ENCODE peak calls at places on chromosomes 16 and 17, in nine cellular contexts. One of them, this sample, is unnamed. For H3K4me1, the result is how much of the 10 kb centered on the place peaks cover.

GRCh38 chr17:45221997-45222272 is 250 bp downstream of the FMNL1 start:
- DNase-seq in tibial nerve: no peak
- DNase-seq in H1: no peak
- DNase-seq in esophagus squamous epithelium: no peak
- DNase-seq in cardiac muscle cell: no peak
- DNase-seq in transverse colon: no peak
- DNase-seq in neuronal stem cell: no peak
- DNase-seq in CD8-positive, alpha-beta memory T cell: no peak
- DNase-seq in effector memory CD4-positive, alpha-beta T cell: no peak
- DNase-seq in this sample: no peak

GRCh38 chr17:80307994-80308671 is 47.5 kb downstream of the RNF213 start:
- DNase-seq in tibial nerve: no peak
- DNase-seq in cardiac muscle cell: no peak
- DNase-seq in effector memory CD4-positive, alpha-beta T cell: no peak
- DNase-seq in CD8-positive, alpha-beta memory T cell: no peak
- DNase-seq in transverse colon: no peak
- DNase-seq in esophagus squamous epithelium: no peak
- DNase-seq in H1: no peak
- DNase-seq in neuronal stem cell: no peak
- DNase-seq in this sample: no peak

GRCh38 chr16:4011225-4011939 is 104.9 kb downstream of the ADCY9 start:
- DNase-seq in transverse colon: no peak
- DNase-seq in effector memory CD4-positive, alpha-beta T cell: no peak
- DNase-seq in H1: peak
- DNase-seq in CD8-positive, alpha-beta memory T cell: no peak
- DNase-seq in esophagus squamous epithelium: no peak
- DNase-seq in tibial nerve: no peak
- DNase-seq in cardiac muscle cell: no peak
- DNase-seq in neuronal stem cell: no peak
- DNase-seq in this sample: no peak

GRCh38 chr16:52597772-52598483 is 51.0 kb upstream of the TOX3 start:
- DNase-seq in cardiac muscle cell: no peak
- DNase-seq in tibial nerve: no peak
- DNase-seq in effector memory CD4-positive, alpha-beta T cell: no peak
- DNase-seq in CD8-positive, alpha-beta memory T cell: no peak
- DNase-seq in neuronal stem cell: peak
- DNase-seq in transverse colon: peak
- DNase-seq in esophagus squamous epithelium: no peak
- DNase-seq in H1: peak
- DNase-seq in this sample: no peak

GRCh38 chr17:80649672-80650338 is 105.2 kb downstream of the RPTOR start:
- DNase-seq in transverse colon: no peak
- DNase-seq in effector memory CD4-positive, alpha-beta T cell: peak
- DNase-seq in CD8-positive, alpha-beta memory T cell: no peak
- DNase-seq in esophagus squamous epithelium: no peak
- DNase-seq in H1: peak
- DNase-seq in tibial nerve: peak
- DNase-seq in neuronal stem cell: peak
- DNase-seq in cardiac muscle cell: peak
- DNase-seq in this sample: peak

GRCh38 chr17:57956311-57957119 is 1.3 kb upstream of the CUEDC1 start:
- DNase-seq in cardiac muscle cell: no peak
- DNase-seq in H1: peak
- DNase-seq in neuronal stem cell: no peak
- DNase-seq in CD8-positive, alpha-beta memory T cell: peak
- DNase-seq in esophagus squamous epithelium: no peak
- DNase-seq in effector memory CD4-positive, alpha-beta T cell: peak
- DNase-seq in transverse colon: no peak
- DNase-seq in tibial nerve: no peak
- DNase-seq in this sample: peak

GRCh38 chr17:50123649-50124349 is 6.2 kb downstream of the SAMD14 start:
- DNase-seq in cardiac muscle cell: no peak
- DNase-seq in H1: no peak
- DNase-seq in CD8-positive, alpha-beta memory T cell: no peak
- DNase-seq in transverse colon: no peak
- DNase-seq in neuronal stem cell: no peak
- DNase-seq in esophagus squamous epithelium: no peak
- DNase-seq in effector memory CD4-positive, alpha-beta T cell: no peak
- DNase-seq in tibial nerve: no peak
- DNase-seq in this sample: no peak

GRCh38 chr17:48393271-48393670 is 36.7 kb downstream of the SKAP1 start:
- DNase-seq in neuronal stem cell: no peak
- DNase-seq in transverse colon: no peak
- DNase-seq in esophagus squamous epithelium: no peak
- DNase-seq in H1: no peak
- DNase-seq in CD8-positive, alpha-beta memory T cell: no peak
- DNase-seq in tibial nerve: no peak
- DNase-seq in effector memory CD4-positive, alpha-beta T cell: no peak
- DNase-seq in cardiac muscle cell: no peak
- DNase-seq in this sample: no peak

GRCh38 chr16:85416267-85417109 is 196.6 kb upstream of the GSE1 start:
- DNase-seq in effector memory CD4-positive, alpha-beta T cell: peak
- DNase-seq in CD8-positive, alpha-beta memory T cell: peak
- DNase-seq in tibial nerve: no peak
- DNase-seq in neuronal stem cell: no peak
- DNase-seq in cardiac muscle cell: peak
- DNase-seq in transverse colon: peak
- DNase-seq in esophagus squamous epithelium: no peak
- DNase-seq in H1: peak
- DNase-seq in this sample: peak

GRCh38 chr16:2273484-2273883 is 5.6 kb upstream of the RNPS1 start:
- DNase-seq in esophagus squamous epithelium: no peak
- DNase-seq in CD8-positive, alpha-beta memory T cell: no peak
- DNase-seq in transverse colon: no peak
- DNase-seq in H1: no peak
- DNase-seq in effector memory CD4-positive, alpha-beta T cell: no peak
- DNase-seq in cardiac muscle cell: no peak
- DNase-seq in tibial nerve: no peak
- DNase-seq in neuronal stem cell: no peak
- DNase-seq in this sample: no peak

DNA sequence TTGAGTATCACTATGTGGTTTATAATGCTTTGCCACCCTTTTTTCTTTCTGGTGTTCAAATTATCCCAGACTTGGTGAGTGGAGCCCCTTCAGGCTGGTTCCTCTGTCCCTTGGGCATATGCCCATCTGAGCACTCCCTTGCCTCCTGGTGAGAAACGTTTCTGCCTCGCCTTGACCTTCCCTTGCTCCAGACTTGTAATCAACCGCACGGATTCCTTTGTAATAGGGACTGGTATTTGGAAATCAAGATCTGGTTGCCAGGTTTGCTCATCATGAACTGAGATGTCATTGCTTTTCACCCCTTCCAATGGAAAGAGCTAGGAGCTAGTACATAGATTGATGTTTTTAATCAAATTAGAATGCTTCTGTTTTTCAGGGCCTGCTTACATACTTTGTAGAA is 43.7 kb downstream of the SEC14L1 start:
- DNase-seq in esophagus squamous epithelium: no peak
- DNase-seq in neuronal stem cell: no peak
- DNase-seq in effector memory CD4-positive, alpha-beta T cell: no peak
- DNase-seq in H1: no peak
- DNase-seq in transverse colon: no peak
- DNase-seq in CD8-positive, alpha-beta memory T cell: no peak
- DNase-seq in tibial nerve: no peak
- DNase-seq in cardiac muscle cell: no peak
- DNase-seq in this sample: no peak
- H3K4me1 ChIP-seq in esophagus squamous epithelium: under half
- H3K4me1 ChIP-seq in neuronal stem cell: under half
- H3K4me1 ChIP-seq in effector memory CD4-positive, alpha-beta T cell: under half
- H3K4me1 ChIP-seq in H1: under half
- H3K4me1 ChIP-seq in transverse colon: under half
- H3K4me1 ChIP-seq in CD8-positive, alpha-beta memory T cell: half or more
- H3K4me1 ChIP-seq in tibial nerve: under half
- H3K4me1 ChIP-seq in cardiac muscle cell: under half
- H3K4me1 ChIP-seq in this sample: half or more

GRCh38 chr16:67807148-67807682 is 526 bp downstream of the TSNAXIP1 start:
- DNase-seq in cardiac muscle cell: no peak
- DNase-seq in esophagus squamous epithelium: no peak
- DNase-seq in effector memory CD4-positive, alpha-beta T cell: no peak
- DNase-seq in H1: no peak
- DNase-seq in transverse colon: no peak
- DNase-seq in tibial nerve: no peak
- DNase-seq in neuronal stem cell: no peak
- DNase-seq in CD8-positive, alpha-beta memory T cell: no peak
- DNase-seq in this sample: no peak

GRCh38 chr16:67803894-67804293 is 2.5 kb downstream of the RANBP10 start:
- DNase-seq in esophagus squamous epithelium: no peak
- DNase-seq in neuronal stem cell: no peak
- DNase-seq in H1: no peak
- DNase-seq in tibial nerve: no peak
- DNase-seq in cardiac muscle cell: no peak
- DNase-seq in effector memory CD4-positive, alpha-beta T cell: no peak
- DNase-seq in transverse colon: no peak
- DNase-seq in CD8-positive, alpha-beta memory T cell: no peak
- DNase-seq in this sample: no peak

GRCh38 chr16:67806428-67807147 is at the start of the genes RANBP10 and TSNAXIP1:
- DNase-seq in esophagus squamous epithelium: peak
- DNase-seq in tibial nerve: peak
- DNase-seq in effector memory CD4-positive, alpha-beta T cell: peak
- DNase-seq in neuronal stem cell: peak
- DNase-seq in transverse colon: peak
- DNase-seq in CD8-positive, alpha-beta memory T cell: peak
- DNase-seq in cardiac muscle cell: peak
- DNase-seq in H1: peak
- DNase-seq in this sample: peak

GRCh38 chr16:67805718-67806427 is 487 bp downstream of the RANBP10 start:
- DNase-seq in transverse colon: peak
- DNase-seq in CD8-positive, alpha-beta memory T cell: no peak
- DNase-seq in H1: no peak
- DNase-seq in neuronal stem cell: no peak
- DNase-seq in cardiac muscle cell: peak
- DNase-seq in esophagus squamous epithelium: no peak
- DNase-seq in effector memory CD4-positive, alpha-beta T cell: no peak
- DNase-seq in tibial nerve: no peak
- DNase-seq in this sample: no peak

DNA sequence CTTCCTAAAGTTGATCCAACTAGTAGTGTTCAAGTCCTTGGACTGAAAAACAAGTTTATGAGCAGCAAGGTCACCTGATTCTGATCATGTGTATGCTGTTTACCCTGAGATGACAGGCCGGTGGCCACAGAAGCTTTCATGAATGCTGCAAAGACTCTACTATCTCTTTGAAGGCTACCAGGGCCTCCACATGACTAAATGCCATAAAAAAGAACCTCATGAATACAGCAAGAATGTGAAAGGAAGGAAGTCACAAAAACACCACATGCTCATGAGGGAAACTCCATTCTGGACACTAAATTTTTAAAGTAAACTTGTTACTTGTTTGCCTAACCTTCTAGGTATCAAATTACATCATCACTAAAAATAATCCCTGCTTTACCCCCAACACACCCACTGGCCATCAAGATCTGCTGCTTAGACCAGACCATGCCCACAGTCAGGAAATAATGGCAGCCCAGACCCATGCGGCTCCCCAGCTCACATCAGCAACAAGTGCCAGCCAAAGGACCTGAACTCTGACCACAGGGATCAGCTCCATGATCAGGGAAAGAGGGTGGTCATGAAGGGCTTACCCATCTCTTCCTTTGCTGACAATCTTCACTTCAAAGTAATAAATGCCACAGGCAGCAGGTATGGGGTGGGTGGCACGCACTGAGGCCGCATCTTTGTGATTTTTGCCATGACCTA is 1.4 kb downstream of the RANBP10 start:
- DNase-seq in H1: no peak
- DNase-seq in tibial nerve: no peak
- DNase-seq in esophagus squamous epithelium: no peak
- DNase-seq in effector memory CD4-positive, alpha-beta T cell: no peak
- DNase-seq in cardiac muscle cell: no peak
- DNase-seq in transverse colon: no peak
- DNase-seq in neuronal stem cell: no peak
- DNase-seq in CD8-positive, alpha-beta memory T cell: no peak
- DNase-seq in this sample: no peak
- H3K27ac ChIP-seq in H1: no peak
- H3K27ac ChIP-seq in tibial nerve: no peak
- H3K27ac ChIP-seq in esophagus squamous epithelium: no peak
- H3K27ac ChIP-seq in effector memory CD4-positive, alpha-beta T cell: no peak
- H3K27ac ChIP-seq in cardiac muscle cell: no peak
- H3K27ac ChIP-seq in transverse colon: no peak
- H3K27ac ChIP-seq in neuronal stem cell: no peak
- H3K27ac ChIP-seq in CD8-positive, alpha-beta memory T cell: no peak
- H3K27ac ChIP-seq in this sample: peak

DNA sequence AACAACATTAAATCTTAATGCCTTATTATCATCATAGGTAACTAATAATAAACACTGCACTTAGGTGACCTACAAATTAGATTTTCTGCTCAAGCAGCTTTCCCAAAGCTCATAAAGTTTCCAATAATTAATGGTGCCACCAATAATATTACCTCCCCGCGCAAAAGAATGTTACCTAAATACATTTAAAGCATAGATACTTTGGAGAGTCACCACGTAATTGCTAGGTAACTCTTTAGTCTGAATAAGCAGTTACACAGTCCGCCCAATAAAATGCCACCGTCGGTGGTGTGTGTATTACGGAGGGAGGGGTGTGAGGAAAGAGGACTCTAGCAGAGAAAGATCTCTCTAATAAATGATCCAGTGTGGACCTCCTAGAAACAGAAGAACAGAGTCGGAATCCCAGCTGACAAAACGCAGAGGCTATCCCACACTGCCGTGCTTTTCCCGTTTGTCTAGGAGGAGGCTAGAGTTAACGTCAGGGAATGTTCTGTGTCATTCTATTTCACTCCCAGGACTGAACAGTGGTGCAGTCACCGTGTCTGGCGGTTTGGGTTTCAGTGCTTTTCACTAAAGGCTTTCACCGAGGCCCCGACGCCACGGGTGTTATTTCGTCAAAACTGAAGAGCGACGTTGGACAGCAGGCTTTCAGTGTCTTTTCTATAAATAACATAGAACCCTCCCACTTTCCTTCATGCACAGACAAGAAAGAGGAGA is 644 bp downstream of the RNFT1 start:
- DNase-seq in H1: peak
- DNase-seq in cardiac muscle cell: peak
- DNase-seq in tibial nerve: peak
- DNase-seq in neuronal stem cell: no peak
- DNase-seq in CD8-positive, alpha-beta memory T cell: no peak
- DNase-seq in effector memory CD4-positive, alpha-beta T cell: peak
- DNase-seq in esophagus squamous epithelium: no peak
- DNase-seq in transverse colon: peak
- DNase-seq in this sample: no peak
- H3K4me3 ChIP-seq in H1: peak
- H3K4me3 ChIP-seq in cardiac muscle cell: peak
- H3K4me3 ChIP-seq in tibial nerve: peak
- H3K4me3 ChIP-seq in neuronal stem cell: peak
- H3K4me3 ChIP-seq in CD8-positive, alpha-beta memory T cell: peak
- H3K4me3 ChIP-seq in effector memory CD4-positive, alpha-beta T cell: peak
- H3K4me3 ChIP-seq in esophagus squamous epithelium: peak
- H3K4me3 ChIP-seq in transverse colon: peak
- H3K4me3 ChIP-seq in this sample: peak

DNA sequence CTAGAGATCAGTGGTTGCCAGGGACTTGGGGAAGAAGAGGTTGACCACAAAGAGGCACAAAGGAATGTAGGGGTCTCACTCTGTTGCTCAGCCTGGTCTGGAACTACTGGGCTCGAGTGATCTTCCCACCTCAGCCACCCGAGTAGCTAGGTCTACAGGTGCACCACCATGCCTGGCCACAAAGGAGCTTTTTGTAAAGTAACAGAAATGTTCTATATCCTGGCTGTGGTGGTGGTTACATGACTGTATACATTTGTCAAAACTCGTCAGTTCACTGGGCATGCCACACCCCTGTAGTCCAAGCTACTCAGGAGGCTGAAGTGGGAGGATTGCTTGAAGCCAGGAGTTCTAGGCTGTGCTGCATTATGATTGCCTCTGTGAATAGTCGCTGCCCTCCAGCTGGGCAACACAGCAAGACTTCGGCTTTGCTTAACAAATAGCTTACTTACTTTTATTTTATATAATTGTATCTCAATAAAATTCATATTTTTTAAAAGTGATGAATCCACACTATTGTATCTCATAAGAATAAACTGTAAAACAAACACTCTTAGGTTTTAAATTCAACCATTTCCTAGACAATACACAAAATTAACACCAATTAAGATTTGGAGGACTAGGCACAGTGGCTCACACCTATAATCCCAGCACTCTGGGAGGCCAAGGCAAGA is 5.0 kb downstream of the SKA2 start:
- DNase-seq in tibial nerve: no peak
- DNase-seq in H1: no peak
- DNase-seq in CD8-positive, alpha-beta memory T cell: no peak
- DNase-seq in transverse colon: no peak
- DNase-seq in effector memory CD4-positive, alpha-beta T cell: no peak
- DNase-seq in cardiac muscle cell: no peak
- DNase-seq in neuronal stem cell: no peak
- DNase-seq in esophagus squamous epithelium: no peak
- DNase-seq in this sample: no peak
- H3K4me1 ChIP-seq in tibial nerve: under half
- H3K4me1 ChIP-seq in H1: under half
- H3K4me1 ChIP-seq in CD8-positive, alpha-beta memory T cell: under half
- H3K4me1 ChIP-seq in transverse colon: under half
- H3K4me1 ChIP-seq in effector memory CD4-positive, alpha-beta T cell: under half
- H3K4me1 ChIP-seq in cardiac muscle cell: under half
- H3K4me1 ChIP-seq in neuronal stem cell: under half
- H3K4me1 ChIP-seq in esophagus squamous epithelium: under half
- H3K4me1 ChIP-seq in this sample: under half

This sample was measured in naive thymus-derived CD4-positive, alpha-beta T cell.